ENCODE peak calls at places on chromosomes 6 and 20, in five cellular contexts. J is body of pancreas; S is aorta; D is adrenal gland; I is CD8-positive, alpha-beta T cell. X is an unnamed sample.

GRCh38 chr6:156717542-156717941 is 59.6 kb upstream of the ARID1B start:
- DNase-seq in J (no peak), S (no peak), D (no peak), I (no peak), X (no peak)

GRCh38 chr6:43386492-43386891 is 17.0 kb upstream of the ZNF318 start:
- DNase-seq in J (no peak), S (no peak), D (no peak), I (no peak), X (no peak)

GRCh38 chr6:35724471-35724870 is 12.4 kb upstream of the ARMC12 start:
- DNase-seq in J (no peak), S (no peak), D (no peak), I (no peak), X (peak)

GRCh38 chr20:2920473-2920872 is 47.2 kb downstream of the PTPRA start:
- DNase-seq in J (no peak), S (no peak), D (no peak), I (no peak), X (no peak)

GRCh38 chr20:17708675-17709360 is 9.1 kb downstream of the BANF2 start:
- DNase-seq in J (no peak), S (no peak), D (no peak), I (no peak), X (no peak)

GRCh38 chr6:125196613-125197012 is 43.0 kb downstream of the TPD52L1 start:
- DNase-seq in J (no peak), S (no peak), D (no peak), I (no peak), X (no peak)

GRCh38 chr6:18503588-18504231 is 116.6 kb downstream of the RNF144B start:
- DNase-seq in J (peak), S (peak), D (peak), I (no peak), X (no peak)

GRCh38 chr6:15783484-15783883 is 120.7 kb upstream of the DTNBP1 start:
- DNase-seq in J (peak), S (no peak), D (no peak), I (no peak), X (no peak)

GRCh38 chr6:34441526-34441925 is 15.7 kb upstream of the RPS10 start:
- DNase-seq in J (no peak), S (no peak), D (no peak), I (no peak), X (no peak)

GRCh38 chr20:44104807-44105517 is 82.0 kb downstream of the JPH2 start:
- DNase-seq in J (no peak), S (no peak), D (no peak), I (no peak), X (no peak)

GRCh38 chr6:14092861-14093789 is 24.4 kb upstream of the CD83 start:
- DNase-seq in J (no peak), S (no peak), D (no peak), I (no peak), X (no peak)

GRCh38 chr6:163754866-163755265 is 340.3 kb downstream of the QKI start:
- DNase-seq in J (no peak), S (peak), D (no peak), I (no peak), X (no peak)

GRCh38 chr6:16168858-16169257 is 40.0 kb downstream of the MYLIP start:
- DNase-seq in J (no peak), S (no peak), D (no peak), I (no peak), X (no peak)

GRCh38 chr6:11243861-11244260 is 11.4 kb upstream of the NEDD9 start:
- DNase-seq in J (no peak), S (no peak), D (no peak), I (no peak), X (no peak)

GRCh38 chr6:98844244-98845161 is 10.1 kb downstream of the POU3F2 start:
- DNase-seq in J (no peak), S (no peak), D (no peak), I (no peak), X (no peak)

GRCh38 chr6:10595731-10596664 is 74.8 kb downstream of the GCNT2 start:
- DNase-seq in J (no peak), S (no peak), D (no peak), I (no peak), X (no peak)

GRCh38 chr6:131995924-131996323 is 44.8 kb upstream of the CCN2 start:
- DNase-seq in J (no peak), S (no peak), D (no peak), I (no peak), X (no peak)

GRCh38 chr20:5845686-5846651 is 95.8 kb downstream of the SHLD1 start:
- DNase-seq in J (no peak), S (no peak), D (no peak), I (no peak), X (no peak)

GRCh38 chr20:49964964-49965780 is 17.6 kb upstream of the SNAI1 start:
- DNase-seq in J (no peak), S (no peak), D (no peak), I (no peak), X (peak)

GRCh38 chr6:60991427-60992028 is 1294.5 kb downstream of the KHDRBS2 start:
- DNase-seq in J (no peak), S (no peak), D (no peak), I (no peak), X (peak)

GRCh38 chr20:50186151-50186885 is 4.3 kb upstream of the CEBPB start:
- DNase-seq in J (peak), S (peak), D (peak), I (peak), X (peak)

GRCh38 chr6:121826156-121826810 is 390.8 kb downstream of the GJA1 start:
- DNase-seq in J (no peak), S (no peak), D (no peak), I (no peak), X (no peak)

GRCh38 chr6:156519940-156520339 is 257.2 kb upstream of the ARID1B start:
- DNase-seq in J (no peak), S (no peak), D (no peak), I (no peak), X (no peak)

GRCh38 chr6:147970970-147971369 is 371.7 kb upstream of the SASH1 start:
- DNase-seq in J (no peak), S (no peak), D (no peak), I (no peak), X (no peak)

GRCh38 chr20:35277531-35278395 is at the start of gene MMP24OS:
- DNase-seq in J (peak), S (peak), D (peak), I (peak), X (peak)

GRCh38 chr20:13009682-13010406 is 1.1 kb downstream of the SPTLC3 start:
- DNase-seq in J (peak), S (peak), D (peak), I (no peak), X (no peak)

GRCh38 chr6:131629656-131630055 is 1.6 kb upstream of the MED23 start:
- DNase-seq in J (no peak), S (no peak), D (no peak), I (no peak), X (no peak)

GRCh38 chr6:56109149-56109548 is 138.2 kb downstream of the COL21A1 start:
- DNase-seq in J (no peak), S (no peak), D (no peak), I (no peak), X (no peak)

GRCh38 chr20:34983995-34984735 is 28.5 kb downstream of the MYH7B start:
- DNase-seq in J (no peak), S (peak), D (no peak), I (no peak), X (peak)

GRCh38 chr6:108164815-108165706 is 761 bp upstream of the NR2E1 start:
- DNase-seq in J (no peak), S (no peak), D (no peak), I (no peak), X (no peak)

GRCh38 chr20:57008217-57008616 is 258.2 kb downstream of the BMP7 start:
- DNase-seq in J (no peak), S (no peak), D (no peak), I (no peak), X (no peak)

GRCh38 chr6:75818061-75818855 is 69.2 kb downstream of the MYO6 start:
- DNase-seq in J (no peak), S (no peak), D (no peak), I (no peak), X (no peak)

DNA sequence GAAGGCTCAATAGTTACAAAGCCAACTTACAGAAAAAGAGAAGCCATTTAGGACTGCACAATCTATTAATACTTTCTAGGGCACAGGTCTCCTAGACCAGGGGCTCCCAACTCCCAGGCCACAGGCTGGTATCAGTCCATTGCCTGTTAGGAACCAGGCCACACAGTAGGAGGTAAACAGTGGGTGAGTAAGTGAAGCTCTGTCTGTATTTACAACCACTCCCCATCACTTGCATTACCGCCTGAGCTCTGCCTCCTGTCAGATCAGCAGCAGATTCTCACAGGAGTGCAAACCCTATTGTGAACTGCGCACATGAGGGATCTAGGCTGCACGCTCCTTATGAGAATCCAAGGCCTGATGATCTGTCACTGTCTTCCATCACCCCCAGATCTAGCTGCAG is 22.5 kb downstream of the TRAF3IP2 start:
- DNase-seq in J (no peak), S (no peak), D (no peak), I (no peak), X (no peak)
- H3K27ac ChIP-seq in J (no peak), S (no peak), D (no peak), I (no peak), X (no peak)

GRCh38 chr6:25032964-25033363 is 97.2 kb upstream of the RIPOR2 start:
- DNase-seq in J (no peak), S (no peak), D (no peak), I (no peak), X (no peak)

GRCh38 chr6:25036461-25036860 is 100.7 kb upstream of the RIPOR2 start:
- DNase-seq in J (no peak), S (no peak), D (no peak), I (no peak), X (no peak)

GRCh38 chr6:25038300-25038699 is 102.5 kb upstream of the RIPOR2 start:
- DNase-seq in J (no peak), S (no peak), D (no peak), I (no peak), X (no peak)

GRCh38 chr6:25034477-25034876 is 98.7 kb upstream of the RIPOR2 start:
- DNase-seq in J (no peak), S (no peak), D (no peak), I (no peak), X (no peak)

GRCh38 chr6:25035451-25036435 is 100.0 kb upstream of the RIPOR2 start:
- DNase-seq in J (no peak), S (no peak), D (no peak), I (no peak), X (no peak)
- H3K4me3 ChIP-seq in J (no peak), S (no peak), D (no peak), I (peak), X (peak)

GRCh38 chr6:111562271-111562670 is 43.4 kb downstream of the TRAF3IP2 start:
- DNase-seq in J (no peak), S (no peak), D (no peak), I (no peak), X (no peak)

GRCh38 chr6:111565316-111566221 is 40.1 kb downstream of the TRAF3IP2 start:
- DNase-seq in J (peak), S (no peak), D (no peak), I (no peak), X (no peak)

GRCh38 chr6:111563581-111563980 is 42.1 kb downstream of the TRAF3IP2 start:
- DNase-seq in J (no peak), S (no peak), D (no peak), I (no peak), X (no peak)

GRCh38 chr6:111566222-111566717 is 39.4 kb downstream of the TRAF3IP2 start:
- DNase-seq in J (no peak), S (no peak), D (no peak), I (no peak), X (no peak)

GRCh38 chr6:111564482-111564945 is 41.2 kb downstream of the TRAF3IP2 start:
- DNase-seq in J (peak), S (peak), D (peak), I (no peak), X (no peak)
- H3K27ac ChIP-seq in J (no peak), S (no peak), D (peak), I (no peak), X (no peak)

DNA sequence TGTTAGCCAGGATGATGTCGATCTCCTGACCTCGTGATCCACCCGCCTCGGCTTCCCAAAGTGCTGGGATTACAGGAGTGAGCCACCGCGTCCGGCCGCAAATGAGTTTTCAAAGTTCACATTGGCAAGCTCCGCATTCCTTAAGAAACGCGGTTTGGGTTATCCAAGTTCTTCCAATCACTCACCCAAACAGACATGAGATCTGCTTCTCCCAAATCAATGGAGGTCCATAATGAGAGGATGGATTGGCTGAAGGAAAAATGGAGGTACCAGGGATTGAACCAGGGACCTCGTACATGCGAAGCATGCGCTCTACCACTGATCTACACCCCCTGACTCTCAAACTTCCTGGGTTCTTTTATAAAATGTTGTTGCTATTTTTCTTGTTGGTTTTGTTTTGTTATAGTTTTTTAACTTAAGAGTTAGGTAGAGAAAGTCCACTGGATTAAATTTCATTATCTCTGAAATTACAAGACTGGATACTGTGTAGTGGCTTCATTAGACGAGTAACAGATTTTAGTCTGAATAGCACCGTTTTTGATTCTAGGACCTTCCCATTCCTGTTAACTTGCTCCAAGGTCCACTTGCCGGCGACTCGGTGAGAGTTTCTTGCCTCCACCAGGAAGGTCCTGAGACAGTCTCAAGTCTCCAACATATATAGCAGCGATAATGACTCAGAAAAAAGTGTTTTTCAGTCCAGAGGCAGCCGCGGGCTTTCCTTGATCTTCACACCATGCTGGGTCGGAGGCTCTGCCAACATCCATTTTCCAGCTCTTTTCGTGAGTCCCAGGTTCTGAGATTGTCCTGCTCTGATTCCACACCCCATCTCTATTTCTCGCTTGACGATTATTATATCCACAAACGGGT is 170.2 kb downstream of the GPX5 start:
- DNase-seq in J (no peak), S (no peak), D (no peak), I (no peak), X (no peak)
- H3K4me3 ChIP-seq in J (no peak), S (no peak), D (no peak), I (no peak), X (no peak)